ENCODE peak calls at places on chromosomes 7 and 10, in four cellular contexts. V, R, C and K are unnamed samples.

GRCh38 chr10:9296206-9296605 is 1241.7 kb downstream of the GATA3 start:
- DNase-seq in V (no peak), R (no peak), C (no peak), K (no peak)

GRCh38 chr7:31935115-31935514 is 135.1 kb downstream of the PDE1C start:
- DNase-seq in V (no peak), R (no peak), C (no peak), K (no peak)

GRCh38 chr7:83547526-83547925 is 101.4 kb downstream of the SEMA3E start:
- DNase-seq in V (no peak), R (no peak), C (peak; percentile 82), K (no peak)

GRCh38 chr7:152882576-152883310 is 123.2 kb downstream of the ACTR3B start:
- DNase-seq in V (no peak), R (no peak), C (no peak), K (no peak)

GRCh38 chr7:81698965-81699364 is 70.9 kb downstream of the HGF start:
- DNase-seq in V (no peak), R (no peak), C (no peak), K (no peak)

GRCh38 chr10:3852147-3852904 is 67.3 kb upstream of the KLF6 start:
- DNase-seq in V (peak; percentile 84), R (peak; percentile 69), C (peak; percentile 100), K (peak; percentile 88)

GRCh38 chr7:144812379-144813283 is 23.2 kb downstream of the TPK1 start:
- DNase-seq in V (no peak), R (no peak), C (no peak), K (no peak)

GRCh38 chr7:141975806-141976523 is 2.4 kb upstream of the TAS2R38 start:
- DNase-seq in V (peak; percentile 83), R (no peak), C (peak; percentile 78), K (peak; percentile 32)

GRCh38 chr10:4359003-4359402 is 467.0 kb upstream of the AKR1E2 start:
- DNase-seq in V (no peak), R (no peak), C (no peak), K (no peak)

GRCh38 chr10:128210215-128211063 is 84.2 kb upstream of the MKI67 start:
- DNase-seq in V (peak; percentile 71), R (no peak), C (peak; percentile 12), K (peak; percentile 62)

GRCh38 chr10:78959901-78960300 is 108.9 kb upstream of the ZMIZ1 start:
- DNase-seq in V (no peak), R (no peak), C (no peak), K (no peak)

GRCh38 chr10:56181607-56182006 is 179.5 kb downstream of the ZWINT start:
- DNase-seq in V (no peak), R (no peak), C (no peak), K (no peak)

GRCh38 chr7:26694156-26694555 is 170.2 kb downstream of the SKAP2 start:
- DNase-seq in V (no peak), R (no peak), C (peak; percentile 26), K (no peak)

GRCh38 chr10:55311823-55312431 is 510.9 kb upstream of the PCDH15 start:
- DNase-seq in V (no peak), R (no peak), C (peak; percentile 14), K (no peak)

GRCh38 chr7:126578338-126578737 is 674.4 kb downstream of the GRM8 start:
- DNase-seq in V (no peak), R (no peak), C (no peak), K (no peak)

GRCh38 chr7:121279060-121279620 is 49.7 kb upstream of the WNT16 start:
- DNase-seq in V (no peak), R (no peak), C (no peak), K (no peak)

GRCh38 chr7:26627871-26628270 is 236.5 kb downstream of the SKAP2 start:
- DNase-seq in V (no peak), R (no peak), C (no peak), K (no peak)

GRCh38 chr7:151385626-151386300 is 24.1 kb downstream of the WDR86 start:
- DNase-seq in V (peak; percentile 42), R (no peak), C (no peak), K (no peak)

GRCh38 chr7:106178593-106179134 is 66.6 kb upstream of the SYPL1 start:
- DNase-seq in V (no peak), R (no peak), C (peak; percentile 55), K (no peak)

GRCh38 chr7:80760292-80760691 is 121.8 kb downstream of the CD36 start:
- DNase-seq in V (no peak), R (no peak), C (no peak), K (no peak)

GRCh38 chr7:105000927-105001336 is 13.1 kb upstream of the KMT2E start:
- DNase-seq in V (no peak), R (no peak), C (no peak), K (no peak)

GRCh38 chr10:78875331-78875877 is 193.4 kb upstream of the ZMIZ1 start:
- DNase-seq in V (no peak), R (no peak), C (no peak), K (no peak)

GRCh38 chr10:1374901-1375804 is 319.0 kb downstream of the WDR37 start:
- DNase-seq in V (no peak), R (no peak), C (no peak), K (no peak)

GRCh38 chr7:3250725-3251124 is 50.3 kb upstream of the SDK1 start:
- DNase-seq in V (no peak), R (no peak), C (no peak), K (no peak)

GRCh38 chr7:40885503-40885902 is 750.7 kb downstream of the SUGCT start:
- DNase-seq in V (no peak), R (no peak), C (peak; percentile 43), K (no peak)

GRCh38 chr10:119268871-119269506 is 61.6 kb downstream of the GRK5 start:
- DNase-seq in V (peak; percentile 30), R (no peak), C (no peak), K (no peak)

GRCh38 chr7:41777894-41778596 is 75.2 kb upstream of the INHBA start:
- DNase-seq in V (no peak), R (no peak), C (no peak), K (no peak)

GRCh38 chr10:125396651-125397050 is 236.3 kb upstream of the CTBP2 start:
- DNase-seq in V (no peak), R (no peak), C (peak; percentile 19), K (no peak)

GRCh38 chr7:101134399-101134980 is 7.6 kb downstream of the SERPINE1 start:
- DNase-seq in V (no peak), R (no peak), C (no peak), K (no peak)

GRCh38 chr10:123568751-123569150 is 97.4 kb upstream of the GPR26 start:
- DNase-seq in V (no peak), R (no peak), C (no peak), K (no peak)

GRCh38 chr10:15433850-15434537 is 62.9 kb upstream of the FAM171A1 start:
- DNase-seq in V (no peak), R (no peak), C (peak; percentile 25), K (no peak)

GRCh38 chr7:140168816-140169215 is 8.0 kb downstream of the KDM7A start:
- DNase-seq in V (no peak), R (no peak), C (no peak), K (no peak)

GRCh38 chr10:34628174-34628802 is 186.8 kb downstream of the PARD3 start:
- DNase-seq in V (peak; percentile 63), R (no peak), C (no peak), K (no peak)

GRCh38 chr10:22253578-22253882 is 35.7 kb upstream of the EBLN1 start:
- DNase-seq in V (peak; percentile 72), R (no peak), C (no peak), K (no peak)

GRCh38 chr7:122268101-122268500 is 36.4 kb downstream of the FEZF1 start:
- DNase-seq in V (no peak), R (no peak), C (no peak), K (no peak)

GRCh38 chr7:130910949-130911944 is 177.2 kb upstream of the KLF14 start:
- DNase-seq in V (no peak), R (no peak), C (peak; percentile 65), K (no peak)
- H3K4me1 ChIP-seq in V (peaks cover 11% of the 10 kb centered on the region), R (peaks cover 39% of the 10 kb centered on the region), C (peaks cover 49% of the 10 kb centered on the region), K (peaks cover 42% of the 10 kb centered on the region)

GRCh38 chr10:80465839-80466590 is 11.9 kb downstream of the TSPAN14 start:
- DNase-seq in V (no peak), R (no peak), C (no peak), K (no peak)
- H3K4me1 ChIP-seq in V (no peaks in the 10 kb centered on the region), R (peaks cover 37% of the 10 kb centered on the region), C (peaks cover 84% of the 10 kb centered on the region), K (peaks cover 39% of the 10 kb centered on the region)

GRCh38 chr7:17315974-17316373 is 17.5 kb downstream of the AHR start:
- DNase-seq in V (no peak), R (no peak), C (no peak), K (no peak)
- H3K4me1 ChIP-seq in V (no peaks in the 10 kb centered on the region), R (peaks cover 13% of the 10 kb centered on the region), C (peaks cover 6% of the 10 kb centered on the region), K (no peaks in the 10 kb centered on the region)

DNA sequence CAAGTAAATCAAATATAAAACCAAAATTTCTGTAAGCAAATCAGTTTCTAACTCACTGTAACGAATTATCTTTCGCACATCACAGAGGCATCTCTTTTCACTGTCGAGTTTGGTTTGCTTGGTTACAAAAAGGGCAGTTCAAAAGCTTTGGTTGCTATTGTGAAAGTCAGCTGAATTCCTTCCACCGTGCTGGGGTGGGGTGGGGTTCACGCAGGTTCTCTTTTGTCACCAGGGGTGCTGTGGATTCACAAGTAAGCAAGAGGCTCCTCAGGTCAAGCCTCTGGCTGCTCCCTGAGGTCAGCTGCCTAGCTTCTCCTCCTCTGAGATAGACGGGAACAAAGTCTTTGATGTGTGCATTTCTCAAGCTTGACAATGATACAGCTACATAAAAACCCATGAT is 47.7 kb downstream of the EGFR start:
- DNase-seq in V (no peak), R (no peak), C (no peak), K (no peak)
- H3K4me1 ChIP-seq in V (peaks cover 2% of the 10 kb centered on the region), R (peaks cover 25% of the 10 kb centered on the region), C (peaks cover 75% of the 10 kb centered on the region), K (no peaks in the 10 kb centered on the region)

GRCh38 chr7:1536768-1537630 is 6.5 kb downstream of the MAFK start:
- DNase-seq in V (peak; percentile 97), R (peak; percentile 91), C (peak; percentile 87), K (peak; percentile 98)
- H3K4me1 ChIP-seq in V (no peaks in the 10 kb centered on the region), R (peaks cover 17% of the 10 kb centered on the region), C (peaks cover 32% of the 10 kb centered on the region), K (peaks cover 3% of the 10 kb centered on the region)

DNA sequence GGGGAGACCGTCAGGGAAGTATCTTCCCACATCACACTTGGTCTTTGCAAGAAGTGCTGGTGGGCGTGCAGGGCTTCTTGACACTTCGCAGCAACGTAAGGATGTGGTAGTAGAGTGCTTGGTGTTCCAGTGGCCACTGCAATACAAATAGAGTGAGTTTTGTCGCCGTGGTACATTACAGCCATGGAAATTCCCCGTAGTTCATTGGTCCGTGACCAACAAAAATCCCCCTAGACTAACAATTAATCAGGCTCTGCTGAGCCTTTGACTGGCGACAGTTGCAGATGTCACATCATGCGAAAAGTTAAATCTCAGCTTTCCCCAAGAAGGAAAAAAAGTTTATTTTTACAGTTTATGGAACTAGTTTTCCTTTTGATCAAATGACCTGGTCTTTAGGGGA is 134.7 kb downstream of the MGMT start:
- DNase-seq in V (no peak), R (no peak), C (no peak), K (no peak)
- H3K4me1 ChIP-seq in V (no peaks in the 10 kb centered on the region), R (no peaks in the 10 kb centered on the region), C (no peaks in the 10 kb centered on the region), K (no peaks in the 10 kb centered on the region)